ENCODE peak calls at places on chromosomes 5 and 9, in seven cellular contexts. One of them, this sample, is unnamed.

GRCh38 chr5:43309122-43309521 is 4.1 kb downstream of the HMGCS1 start:
- DNase-seq in PC-3: no peak
- DNase-seq in mesendoderm: peak; percentile 56
- DNase-seq in psoas muscle: no peak
- DNase-seq in lower lobe of right lung: no peak
- DNase-seq in IMR-90: no peak
- DNase-seq in cardiac muscle cell: no peak
- DNase-seq in this sample: no peak

GRCh38 chr5:140295414-140295813 is 7.5 kb downstream of the PFDN1 start:
- DNase-seq in PC-3: peak; percentile 96
- DNase-seq in mesendoderm: peak; percentile 57
- DNase-seq in psoas muscle: no peak
- DNase-seq in lower lobe of right lung: no peak
- DNase-seq in IMR-90: peak; percentile 99
- DNase-seq in cardiac muscle cell: peak; percentile 95
- DNase-seq in this sample: peak; percentile 84

GRCh38 chr5:123855630-123856029 is 343.7 kb downstream of the CSNK1G3 start:
- DNase-seq in PC-3: no peak
- DNase-seq in mesendoderm: no peak
- DNase-seq in psoas muscle: no peak
- DNase-seq in lower lobe of right lung: no peak
- DNase-seq in IMR-90: no peak
- DNase-seq in cardiac muscle cell: no peak
- DNase-seq in this sample: no peak

GRCh38 chr5:31854625-31855526 is 215.9 kb downstream of the PDZD2 start:
- DNase-seq in PC-3: peak; percentile 79
- DNase-seq in mesendoderm: peak; percentile 94
- DNase-seq in psoas muscle: peak; percentile 54
- DNase-seq in lower lobe of right lung: peak; percentile 69
- DNase-seq in IMR-90: no peak
- DNase-seq in cardiac muscle cell: peak; percentile 54
- DNase-seq in this sample: peak; percentile 81

GRCh38 chr9:114037249-114037648 is 40.9 kb downstream of the AMBP start:
- DNase-seq in PC-3: no peak
- DNase-seq in mesendoderm: no peak
- DNase-seq in psoas muscle: no peak
- DNase-seq in lower lobe of right lung: no peak
- DNase-seq in IMR-90: no peak
- DNase-seq in cardiac muscle cell: no peak
- DNase-seq in this sample: no peak

GRCh38 chr5:32017638-32018429 is 156.3 kb downstream of the GOLPH3 start:
- DNase-seq in PC-3: no peak
- DNase-seq in mesendoderm: no peak
- DNase-seq in psoas muscle: no peak
- DNase-seq in lower lobe of right lung: no peak
- DNase-seq in IMR-90: no peak
- DNase-seq in cardiac muscle cell: peak; percentile 90
- DNase-seq in this sample: no peak

GRCh38 chr5:132666310-132667123 is 7.3 kb upstream of the IL4 start:
- DNase-seq in PC-3: no peak
- DNase-seq in mesendoderm: no peak
- DNase-seq in psoas muscle: no peak
- DNase-seq in lower lobe of right lung: no peak
- DNase-seq in IMR-90: no peak
- DNase-seq in cardiac muscle cell: no peak
- DNase-seq in this sample: no peak

GRCh38 chr9:124077915-124078572 is 66.5 kb downstream of the LHX2 start:
- DNase-seq in PC-3: peak; percentile 88
- DNase-seq in mesendoderm: peak; percentile 81
- DNase-seq in psoas muscle: no peak
- DNase-seq in lower lobe of right lung: no peak
- DNase-seq in IMR-90: no peak
- DNase-seq in cardiac muscle cell: no peak
- DNase-seq in this sample: no peak

GRCh38 chr9:118059520-118060278 is 355.5 kb downstream of the TLR4 start:
- DNase-seq in PC-3: peak; percentile 17
- DNase-seq in mesendoderm: peak; percentile 51
- DNase-seq in psoas muscle: no peak
- DNase-seq in lower lobe of right lung: no peak
- DNase-seq in IMR-90: no peak
- DNase-seq in cardiac muscle cell: peak; percentile 13
- DNase-seq in this sample: no peak

GRCh38 chr9:136828474-136829140 is 13.7 kb upstream of the AJM1 start:
- DNase-seq in PC-3: no peak
- DNase-seq in mesendoderm: no peak
- DNase-seq in psoas muscle: no peak
- DNase-seq in lower lobe of right lung: no peak
- DNase-seq in IMR-90: no peak
- DNase-seq in cardiac muscle cell: no peak
- DNase-seq in this sample: no peak

GRCh38 chr9:136829412-136829811 is 12.9 kb upstream of the AJM1 start:
- DNase-seq in PC-3: no peak
- DNase-seq in mesendoderm: no peak
- DNase-seq in psoas muscle: no peak
- DNase-seq in lower lobe of right lung: no peak
- DNase-seq in IMR-90: no peak
- DNase-seq in cardiac muscle cell: no peak
- DNase-seq in this sample: no peak

GRCh38 chr9:136826188-136826541 is 16.1 kb upstream of the AJM1 start:
- DNase-seq in PC-3: no peak
- DNase-seq in mesendoderm: no peak
- DNase-seq in psoas muscle: no peak
- DNase-seq in lower lobe of right lung: no peak
- DNase-seq in IMR-90: no peak
- DNase-seq in cardiac muscle cell: no peak
- DNase-seq in this sample: no peak

GRCh38 chr9:136826703-136827582 is 15.3 kb upstream of the AJM1 start:
- DNase-seq in PC-3: no peak
- DNase-seq in mesendoderm: no peak
- DNase-seq in psoas muscle: peak; percentile 51
- DNase-seq in lower lobe of right lung: no peak
- DNase-seq in IMR-90: no peak
- DNase-seq in cardiac muscle cell: no peak
- DNase-seq in this sample: no peak

DNA sequence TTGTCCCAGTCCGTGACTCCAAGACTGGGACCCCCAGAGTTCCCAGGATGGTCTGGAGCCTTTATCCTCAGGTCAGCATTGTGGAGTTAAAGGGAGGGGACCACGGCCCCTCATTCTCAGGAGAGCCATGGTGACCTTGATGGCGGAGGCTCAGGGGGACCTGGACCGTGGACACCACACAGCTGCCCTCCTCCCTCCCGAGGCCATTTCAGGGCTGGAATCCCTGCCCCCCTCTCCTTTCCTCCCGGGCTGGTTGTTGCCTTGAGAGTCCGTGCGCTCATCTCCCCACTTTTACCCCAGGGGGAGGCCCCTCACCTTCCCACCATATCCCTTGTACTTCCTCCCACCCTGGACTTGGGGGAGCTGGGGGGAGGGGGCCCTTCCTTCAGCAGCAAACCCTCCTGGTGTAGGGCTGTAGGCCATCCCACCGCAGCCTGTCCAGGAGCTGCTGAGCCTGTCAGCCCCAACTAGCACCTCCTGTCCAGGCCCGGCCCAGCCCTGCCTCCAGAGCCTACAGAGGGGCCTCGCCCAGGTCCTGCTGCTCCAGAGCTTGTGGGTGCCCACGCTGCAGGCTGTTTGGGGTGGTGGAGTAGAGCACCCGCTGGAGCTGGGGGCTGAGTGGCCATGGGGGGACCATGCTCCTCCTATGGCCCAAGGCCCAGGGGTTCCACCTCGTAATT is 14.3 kb upstream of the AJM1 start:
- DNase-seq in PC-3: no peak
- DNase-seq in mesendoderm: no peak
- DNase-seq in psoas muscle: no peak
- DNase-seq in lower lobe of right lung: no peak
- DNase-seq in IMR-90: no peak
- DNase-seq in cardiac muscle cell: no peak
- DNase-seq in this sample: no peak
- H3K4me3 ChIP-seq in PC-3: no peak overlapping the region
- H3K4me3 ChIP-seq in mesendoderm: no peak overlapping the region
- H3K4me3 ChIP-seq in psoas muscle: no peak overlapping the region
- H3K4me3 ChIP-seq in lower lobe of right lung: no peak overlapping the region
- H3K4me3 ChIP-seq in IMR-90: no peak overlapping the region
- H3K4me3 ChIP-seq in cardiac muscle cell: no peak overlapping the region
- H3K4me3 ChIP-seq in this sample: no peak overlapping the region

DNA sequence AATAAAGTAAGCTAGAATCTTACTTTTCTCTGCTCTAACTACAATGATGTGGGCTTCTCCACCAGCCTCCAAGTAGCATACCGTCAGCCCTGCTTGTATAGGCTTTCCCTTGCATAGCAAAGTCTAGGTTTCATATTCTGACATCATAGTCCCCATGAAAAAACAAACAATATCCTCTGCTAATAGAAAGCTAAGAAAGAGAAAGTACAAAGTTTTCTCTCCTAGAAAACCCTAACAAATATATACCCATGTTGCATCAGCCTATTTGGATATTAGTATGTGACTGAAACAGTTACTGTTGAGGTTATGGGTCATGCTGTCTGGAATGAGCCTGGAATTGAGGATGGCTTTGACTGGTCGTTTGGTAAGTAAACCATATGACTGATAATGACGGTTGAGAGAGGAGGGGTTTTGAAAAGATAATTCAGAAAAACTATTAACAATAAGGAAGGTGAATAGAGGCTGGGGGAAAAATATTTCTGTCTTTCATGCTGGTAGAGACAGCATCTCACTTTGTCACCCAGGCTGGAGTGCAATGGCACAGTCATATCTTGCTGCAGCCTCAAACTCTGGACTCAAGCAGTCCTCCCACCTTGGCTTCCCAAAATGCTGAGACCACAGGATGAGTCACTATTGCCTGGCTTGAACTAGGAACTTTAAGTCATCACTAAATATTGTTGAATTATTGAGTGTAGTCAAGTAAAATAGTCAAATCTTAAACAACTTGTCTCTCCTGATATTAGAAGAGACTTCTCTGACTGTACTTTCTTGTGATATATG is 1696.1 kb downstream of the MAT2B start:
- DNase-seq in PC-3: peak; percentile 11
- DNase-seq in mesendoderm: no peak
- DNase-seq in psoas muscle: no peak
- DNase-seq in lower lobe of right lung: no peak
- DNase-seq in IMR-90: peak; percentile 70
- DNase-seq in cardiac muscle cell: peak; percentile 47
- DNase-seq in this sample: no peak
- H3K27ac ChIP-seq in PC-3: no peak overlapping the region
- H3K27ac ChIP-seq in mesendoderm: no peak overlapping the region
- H3K27ac ChIP-seq in psoas muscle: no peak overlapping the region
- H3K27ac ChIP-seq in lower lobe of right lung: no peak overlapping the region
- H3K27ac ChIP-seq in IMR-90: peak overlapping the region; percentile 72
- H3K27ac ChIP-seq in cardiac muscle cell: no peak overlapping the region
- H3K27ac ChIP-seq in this sample: no peak overlapping the region

GRCh38 chr9:1049641-1050040 is 516 bp upstream of the DMRT2 start:
- DNase-seq in PC-3: no peak
- DNase-seq in mesendoderm: no peak
- DNase-seq in psoas muscle: peak; percentile 58
- DNase-seq in lower lobe of right lung: no peak
- DNase-seq in IMR-90: no peak
- DNase-seq in cardiac muscle cell: no peak
- DNase-seq in this sample: no peak

GRCh38 chr9:1052908-1053590 is 2.9 kb downstream of the DMRT2 start:
- DNase-seq in PC-3: no peak
- DNase-seq in mesendoderm: no peak
- DNase-seq in psoas muscle: no peak
- DNase-seq in lower lobe of right lung: no peak
- DNase-seq in IMR-90: no peak
- DNase-seq in cardiac muscle cell: no peak
- DNase-seq in this sample: no peak

GRCh38 chr9:1050125-1050895 is at the start of gene DMRT2:
- DNase-seq in PC-3: no peak
- DNase-seq in mesendoderm: peak; percentile 98
- DNase-seq in psoas muscle: peak; percentile 97
- DNase-seq in lower lobe of right lung: peak; percentile 90
- DNase-seq in IMR-90: peak; percentile 43
- DNase-seq in cardiac muscle cell: peak; percentile 81
- DNase-seq in this sample: peak; percentile 89

GRCh38 chr9:1052119-1052907 is 2.2 kb downstream of the DMRT2 start:
- DNase-seq in PC-3: no peak
- DNase-seq in mesendoderm: no peak
- DNase-seq in psoas muscle: peak; percentile 56
- DNase-seq in lower lobe of right lung: no peak
- DNase-seq in IMR-90: no peak
- DNase-seq in cardiac muscle cell: no peak
- DNase-seq in this sample: no peak

DNA sequence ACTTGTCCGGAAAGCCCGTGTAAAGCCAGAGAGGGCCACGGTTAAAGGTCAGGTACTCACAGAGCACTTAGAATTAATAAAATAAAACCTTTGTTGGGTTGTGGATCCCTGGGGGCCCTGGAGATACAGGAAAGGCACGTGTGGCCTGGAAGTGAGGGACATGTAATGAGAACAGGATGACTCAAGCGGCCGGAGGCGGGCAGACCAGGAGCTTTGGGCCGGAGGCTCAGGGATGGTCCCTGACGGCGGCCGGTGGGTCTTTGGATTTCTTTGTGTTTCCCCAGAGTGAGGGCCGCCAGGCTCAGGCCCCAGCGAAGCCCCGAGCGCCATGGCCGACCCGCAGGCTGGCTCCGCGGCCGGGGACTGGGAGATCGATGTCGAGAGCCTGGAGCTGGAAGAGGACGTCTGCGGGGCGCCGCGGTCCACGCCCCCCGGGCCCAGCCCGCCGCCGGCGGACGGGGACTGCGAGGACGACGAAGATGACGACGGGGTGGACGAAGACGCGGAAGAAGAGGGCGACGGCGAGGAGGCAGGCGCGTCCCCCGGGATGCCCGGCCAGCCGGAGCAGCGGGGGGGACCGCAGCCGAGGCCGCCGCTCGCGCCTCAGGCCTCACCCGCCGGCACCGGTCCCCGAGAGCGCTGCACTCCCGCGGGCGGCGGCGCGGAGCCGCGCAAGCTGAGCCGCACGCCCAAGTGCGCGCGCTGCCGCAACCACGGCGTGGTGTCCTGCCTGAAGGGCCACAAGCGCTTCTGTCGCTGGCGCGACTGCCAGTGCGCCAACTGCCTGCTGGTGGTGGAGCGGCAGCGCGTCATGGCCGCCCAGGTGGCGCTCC is 1.3 kb downstream of the DMRT2 start:
- DNase-seq in PC-3: no peak
- DNase-seq in mesendoderm: peak; percentile 82
- DNase-seq in psoas muscle: peak; percentile 83
- DNase-seq in lower lobe of right lung: peak; percentile 64
- DNase-seq in IMR-90: no peak
- DNase-seq in cardiac muscle cell: no peak
- DNase-seq in this sample: no peak
- H3K27me3 ChIP-seq in PC-3: no peaks in the 10 kb centered on the region
- H3K27me3 ChIP-seq in mesendoderm: peaks cover 62% of the 10 kb centered on the region
- H3K27me3 ChIP-seq in psoas muscle: peaks cover 8% of the 10 kb centered on the region
- H3K27me3 ChIP-seq in lower lobe of right lung: peaks cover 100% of the 10 kb centered on the region
- H3K27me3 ChIP-seq in IMR-90: peaks cover 73% of the 10 kb centered on the region
- H3K27me3 ChIP-seq in cardiac muscle cell: peaks cover 100% of the 10 kb centered on the region
- H3K27me3 ChIP-seq in this sample: peaks cover 13% of the 10 kb centered on the region

DNA sequence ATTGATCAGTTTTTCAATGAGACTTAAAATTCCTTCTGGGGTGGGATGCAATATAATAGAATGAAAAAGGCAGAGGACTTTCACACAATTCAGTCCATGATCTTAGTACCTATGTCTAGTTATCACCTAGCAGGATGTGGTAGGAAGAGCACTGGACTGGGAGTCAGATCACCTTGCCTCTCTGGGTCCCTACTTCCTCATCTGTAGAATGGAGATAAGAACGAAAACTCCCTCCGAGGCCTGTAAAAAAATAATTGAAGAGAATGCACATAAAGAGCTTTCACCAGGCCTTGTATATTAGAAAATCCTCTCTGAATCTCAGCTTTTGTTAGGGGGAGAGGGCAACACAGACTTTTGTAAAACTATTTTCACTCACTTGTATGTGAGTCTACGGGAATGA is 681 bp upstream of the TMEFF1 start:
- DNase-seq in PC-3: no peak
- DNase-seq in mesendoderm: no peak
- DNase-seq in psoas muscle: no peak
- DNase-seq in lower lobe of right lung: no peak
- DNase-seq in IMR-90: no peak
- DNase-seq in cardiac muscle cell: no peak
- DNase-seq in this sample: no peak
- H3K4me3 ChIP-seq in PC-3: no peak overlapping the region
- H3K4me3 ChIP-seq in mesendoderm: no peak overlapping the region
- H3K4me3 ChIP-seq in psoas muscle: peak overlapping the region; percentile 83
- H3K4me3 ChIP-seq in lower lobe of right lung: peak overlapping the region; percentile 60
- H3K4me3 ChIP-seq in IMR-90: no peak overlapping the region
- H3K4me3 ChIP-seq in cardiac muscle cell: peak overlapping the region; percentile 91
- H3K4me3 ChIP-seq in this sample: no peak overlapping the region

This sample was measured in RWPE2.